ENCODE peak calls at places on chromosomes 1 and 21, in six cellular contexts. U is activated CD8-positive, alpha-beta memory T cell treated with anti-CD3 and anti-CD28 coated beads, Interleukin-2, amount 10 ng/mL, durations not matched to agents 7 days and 5 days; T is HTR-8/SVneo; L is NCI-H1105; P is Kasumi-1; B is neuronal stem cell. J is an unnamed sample.

GRCh38 chr21:41764558-41765392 is 2.1 kb downstream of the RIPK4 start:
- DNase-seq in U (no peak), T (no peak), L (no peak), P (no peak), B (no peak), J (no peak)

GRCh38 chr1:225962440-225962975 is 21.5 kb upstream of the LEFTY2 start:
- DNase-seq in U (peak), T (peak), L (no peak), P (no peak), B (no peak), J (no peak)

GRCh38 chr1:222370911-222371717 is 176.8 kb downstream of the HHIPL2 start:
- DNase-seq in U (no peak), T (peak), L (no peak), P (no peak), B (no peak), J (no peak)

GRCh38 chr1:112995890-112996289 is 39.9 kb upstream of the SLC16A1 start:
- DNase-seq in U (no peak), T (no peak), L (no peak), P (no peak), B (no peak), J (no peak)

GRCh38 chr1:70504176-70504820 is 93.2 kb downstream of the CTH start:
- DNase-seq in U (peak), T (peak), L (no peak), P (no peak), B (no peak), J (no peak)

GRCh38 chr1:42433324-42433860 is 22.4 kb downstream of the ZMYND12 start:
- DNase-seq in U (no peak), T (no peak), L (no peak), P (no peak), B (no peak), J (no peak)

GRCh38 chr1:91900538-91900937 is 14.6 kb upstream of the TGFBR3 start:
- DNase-seq in U (no peak), T (peak), L (no peak), P (no peak), B (no peak), J (no peak)

GRCh38 chr1:203410117-203410900 is 59.4 kb upstream of the FMOD start:
- DNase-seq in U (no peak), T (no peak), L (no peak), P (no peak), B (no peak), J (no peak)

J was measured in KG1.